ENCODE peak calls at places on chromosomes 1 and 21, in five cellular contexts. A is IMR-90, J is mesenchymal stem cell, O is H9, F is H1. K is an unnamed sample.

GRCh38 chr1:84946631-84947030 is 50.3 kb downstream of the MCOLN2 start:
- DNase-seq in A (peak; percentile 68), J (peak; percentile 62), O (no peak), F (no peak), K (no peak)

GRCh38 chr1:28436211-28436769 is 66.8 kb downstream of the PHACTR4 start:
- DNase-seq in A (no peak), J (no peak), O (no peak), F (no peak), K (no peak)

GRCh38 chr21:43771698-43772367 is 4.3 kb downstream of the CSTB start:
- DNase-seq in A (no peak), J (peak; percentile 32), O (no peak), F (no peak), K (no peak)

GRCh38 chr1:172640146-172640545 is 18.8 kb upstream of the FASLG start:
- DNase-seq in A (peak; percentile 42), J (no peak), O (no peak), F (no peak), K (no peak)

GRCh38 chr1:160747717-160748116 is 8.7 kb downstream of the SLAMF7 start:
- DNase-seq in A (no peak), J (no peak), O (no peak), F (no peak), K (no peak)

GRCh38 chr1:161157867-161158266 is 1.4 kb upstream of the USP21 start:
- DNase-seq in A (no peak), J (no peak), O (no peak), F (no peak), K (no peak)

GRCh38 chr1:198669023-198669698 is 30.3 kb downstream of the PTPRC start:
- DNase-seq in A (peak; percentile 95), J (peak; percentile 92), O (no peak), F (no peak), K (no peak)

GRCh38 chr1:155514582-155515187 is 47.9 kb downstream of the ASH1L start:
- DNase-seq in A (no peak), J (no peak), O (no peak), F (no peak), K (no peak)

GRCh38 chr1:246724725-246725095 is 501 bp downstream of the SCCPDH start:
- DNase-seq in A (peak; percentile 46), J (peak; percentile 67), O (no peak), F (no peak), K (no peak)

GRCh38 chr1:96843196-96843595 is 121.6 kb downstream of the PTBP2 start:
- DNase-seq in A (peak; percentile 57), J (peak; percentile 76), O (no peak), F (no peak), K (no peak)

GRCh38 chr1:66917476-66917875 is 7.2 kb downstream of the DNAI4 start:
- DNase-seq in A (no peak), J (no peak), O (no peak), F (no peak), K (no peak)

GRCh38 chr21:33644383-33645074 is 2.2 kb downstream of the ITSN1 start:
- DNase-seq in A (peak; percentile 66), J (peak; percentile 53), O (no peak), F (no peak), K (no peak)

GRCh38 chr1:165376811-165377153 is 20.3 kb upstream of the LMX1A start:
- DNase-seq in A (no peak), J (no peak), O (no peak), F (no peak), K (no peak)

GRCh38 chr1:152162826-152163463 is 3.9 kb upstream of the RPTN start:
- DNase-seq in A (peak; percentile 62), J (peak; percentile 14), O (no peak), F (no peak), K (no peak)

GRCh38 chr1:109535971-109536491 is 3.6 kb upstream of the GPR61 start:
- DNase-seq in A (no peak), J (no peak), O (no peak), F (no peak), K (no peak)

GRCh38 chr1:186502087-186502486 is 41.2 kb upstream of the PDC start:
- DNase-seq in A (peak; percentile 16), J (no peak), O (no peak), F (no peak), K (no peak)

GRCh38 chr1:234149217-234149616 is 224.0 kb upstream of the COA6 start:
- DNase-seq in A (peak; percentile 75), J (no peak), O (no peak), F (no peak), K (no peak)

GRCh38 chr1:82329226-82329625 is 528.5 kb downstream of the ADGRL2 start:
- DNase-seq in A (no peak), J (no peak), O (no peak), F (no peak), K (peak; percentile 5)

GRCh38 chr1:111977378-111977777 is 12.1 kb downstream of the KCND3 start:
- DNase-seq in A (no peak), J (no peak), O (no peak), F (no peak), K (no peak)

GRCh38 chr1:1827089-1827433 is 48.8 kb upstream of the NADK start:
- DNase-seq in A (no peak), J (no peak), O (no peak), F (no peak), K (no peak)

GRCh38 chr1:109151591-109151990 is 37.7 kb downstream of the ELAPOR1 start:
- DNase-seq in A (no peak), J (no peak), O (no peak), F (no peak), K (no peak)

GRCh38 chr1:111283838-111284237 is 6.8 kb upstream of the CHIA start:
- DNase-seq in A (no peak), J (no peak), O (no peak), F (no peak), K (no peak)

GRCh38 chr1:89363196-89363595 is 663 bp upstream of the GBP6 start:
- DNase-seq in A (peak; percentile 1), J (peak; percentile 16), O (no peak), F (no peak), K (no peak)

GRCh38 chr21:21232320-21232719 is 234.1 kb downstream of the NCAM2 start:
- DNase-seq in A (peak; percentile 71), J (peak; percentile 45), O (no peak), F (no peak), K (peak; percentile 32)

GRCh38 chr1:8848663-8849386 is 29.7 kb downstream of the ENO1 start:
- DNase-seq in A (peak; percentile 93), J (peak; percentile 90), O (peak; percentile 90), F (peak; percentile 69), K (peak; percentile 83)

GRCh38 chr1:23168462-23169218 is at the start of gene LUZP1:
- DNase-seq in A (peak; percentile 86), J (peak; percentile 89), O (peak; percentile 87), F (peak; percentile 73), K (peak; percentile 92)

GRCh38 chr1:209625205-209625549 is 27.0 kb downstream of the LAMB3 start:
- DNase-seq in A (no peak), J (peak; percentile 46), O (no peak), F (no peak), K (no peak)

GRCh38 chr1:177558372-177558771 is 387.6 kb downstream of the BRINP2 start:
- DNase-seq in A (no peak), J (no peak), O (no peak), F (no peak), K (no peak)

GRCh38 chr1:20089328-20090077 is 19.5 kb downstream of the PLA2G5 start:
- DNase-seq in A (no peak), J (no peak), O (peak; percentile 77), F (no peak), K (no peak)

GRCh38 chr1:214270097-214270635 is 10.8 kb upstream of the SMYD2 start:
- DNase-seq in A (no peak), J (no peak), O (no peak), F (no peak), K (no peak)

GRCh38 chr21:36854391-36854790 is 112.1 kb downstream of the HLCS start:
- DNase-seq in A (peak; percentile 34), J (peak; percentile 63), O (peak; percentile 66), F (peak; percentile 29), K (peak; percentile 62)

GRCh38 chr1:65773391-65773790 is 19.3 kb upstream of the PDE4B start:
- DNase-seq in A (peak; percentile 31), J (no peak), O (no peak), F (no peak), K (no peak)
- H2AFZ ChIP-seq in A (no peak overlapping the region), J (no peak overlapping the region), O (no peak overlapping the region), F (no peak overlapping the region), K (no peak overlapping the region)

DNA sequence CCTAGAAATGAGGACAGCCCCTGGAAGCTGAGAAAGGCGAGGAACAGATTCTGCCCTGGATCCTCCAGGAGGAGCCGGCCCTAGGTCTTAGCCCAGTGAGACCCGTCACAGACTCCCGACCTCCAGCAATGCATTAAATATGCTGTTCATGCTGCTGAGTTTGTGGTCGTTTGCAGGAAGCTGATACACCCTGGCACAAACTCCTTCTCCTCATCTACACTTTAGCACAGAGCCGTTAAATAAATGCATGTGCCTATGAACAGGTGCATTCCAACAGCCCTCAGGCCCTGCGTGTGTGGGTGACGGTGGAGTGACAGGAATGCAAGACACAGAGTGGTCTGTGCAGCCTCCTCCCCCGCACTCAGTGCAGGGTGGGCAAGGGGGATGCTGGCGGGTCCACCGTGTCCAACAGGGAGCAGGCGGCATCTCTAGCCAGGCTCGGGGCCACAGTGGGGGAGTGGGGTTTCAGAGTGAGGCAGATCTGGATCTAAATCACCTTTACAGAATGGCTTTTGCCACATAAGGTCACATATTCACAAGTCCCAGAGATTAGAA is 106.6 kb upstream of the TMPRSS2 start:
- DNase-seq in A (no peak), J (no peak), O (no peak), F (no peak), K (no peak)
- H3K18ac ChIP-seq in A (no peak overlapping the region), J (no peak overlapping the region), O (no peak overlapping the region), F (peak overlapping the region; percentile 52), K (no peak overlapping the region)

DNA sequence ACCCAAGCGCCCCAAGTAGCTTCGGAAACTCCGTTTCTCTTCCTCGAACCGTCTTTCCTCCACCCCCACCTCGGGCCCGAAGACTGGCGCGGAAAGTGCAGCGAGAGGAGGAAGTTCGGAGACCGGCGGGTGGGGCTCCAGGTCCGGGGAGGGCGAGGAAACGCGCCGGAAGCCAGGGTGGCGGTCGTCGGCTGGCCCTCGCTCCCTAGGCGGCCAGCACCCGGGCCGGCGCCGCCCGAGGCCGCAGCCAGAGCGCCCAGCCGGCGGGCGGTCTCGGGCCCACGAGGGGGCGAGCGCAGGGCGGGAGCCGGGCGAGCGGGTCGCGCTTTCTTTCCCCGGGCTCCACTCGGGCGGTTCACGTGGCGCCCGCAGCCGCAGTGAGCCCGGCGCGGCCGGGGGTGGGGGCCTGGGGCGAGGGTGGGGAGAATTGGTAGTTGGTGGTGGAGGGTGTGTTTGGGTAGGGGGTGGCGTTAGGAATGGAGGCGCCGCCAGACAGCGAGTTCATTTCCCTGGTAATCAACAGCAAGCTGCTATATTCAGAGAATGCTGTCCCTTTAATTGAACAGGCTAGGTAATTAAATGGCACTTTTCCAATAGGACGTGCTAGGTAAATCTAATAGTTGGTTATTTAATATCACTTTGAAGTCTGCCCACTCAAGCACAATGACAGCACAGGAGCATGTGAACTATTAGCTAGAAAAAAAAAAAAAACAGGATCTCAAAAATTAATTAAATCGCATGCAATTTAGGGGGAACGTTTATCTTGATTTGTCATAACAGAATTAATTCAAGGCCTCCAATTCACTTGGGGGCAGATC is 6.7 kb downstream of the LMO4 start:
- DNase-seq in A (peak; percentile 35), J (peak; percentile 56), O (peak; percentile 52), F (no peak), K (no peak)
- H2BK15ac ChIP-seq in A (no peak overlapping the region), J (peak overlapping the region; percentile 13), O (no peak overlapping the region), F (no peak overlapping the region), K (peak overlapping the region; percentile 11)

DNA sequence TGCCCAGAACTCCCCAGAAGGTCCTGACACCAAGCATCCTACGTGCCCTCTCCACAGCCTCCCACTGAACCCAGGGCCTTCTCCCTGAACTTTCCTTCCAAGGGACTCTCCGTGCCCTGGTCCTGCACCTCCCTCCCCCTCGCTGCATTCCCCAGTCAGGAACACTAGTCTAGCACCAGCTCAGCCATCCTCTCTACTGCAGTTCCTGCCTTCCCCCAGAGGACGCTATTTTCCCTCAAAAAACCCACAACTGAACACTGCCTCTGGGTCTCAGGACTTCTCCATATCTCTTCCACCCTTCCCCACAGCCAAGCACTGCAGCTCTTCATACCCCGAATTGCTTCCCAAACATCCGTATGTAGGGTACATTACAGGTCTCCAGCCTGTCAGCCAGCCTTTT is 12.6 kb upstream of the ARTN start:
- DNase-seq in A (no peak), J (no peak), O (no peak), F (no peak), K (no peak)
- H2AFZ ChIP-seq in A (no peak overlapping the region), J (no peak overlapping the region), O (no peak overlapping the region), F (no peak overlapping the region), K (no peak overlapping the region)

K was measured in neuronal stem cell.